ENCODE peak calls at places on chromosome 14, in seven cellular contexts. One of them, this sample, is unnamed.

GRCh38 chr14:96062010-96062409 is 22.8 kb downstream of the C14orf132 start:
- DNase-seq in GM19239: no peak
- DNase-seq in stimulated activated CD4-positive, alpha-beta T cell treated with anti-CD3 and anti-CD28 coated beads, Interleukin-2, amount 100 ng/mL, for 24 hours: no peak
- DNase-seq in NCI-H2029: no peak
- DNase-seq in activated CD4-positive, alpha-beta T cell treated with anti-CD3 and anti-CD28 coated beads, Interleukin-2, amount 50 U/mL, for 1 hour: no peak
- DNase-seq in AG08396: no peak
- DNase-seq in iPS-NIHi11: no peak
- DNase-seq in this sample: no peak

GRCh38 chr14:55450539-55450938 is 10.1 kb upstream of the TBPL2 start:
- DNase-seq in GM19239: no peak
- DNase-seq in stimulated activated CD4-positive, alpha-beta T cell treated with anti-CD3 and anti-CD28 coated beads, Interleukin-2, amount 100 ng/mL, for 24 hours: no peak
- DNase-seq in NCI-H2029: no peak
- DNase-seq in activated CD4-positive, alpha-beta T cell treated with anti-CD3 and anti-CD28 coated beads, Interleukin-2, amount 50 U/mL, for 1 hour: no peak
- DNase-seq in AG08396: no peak
- DNase-seq in iPS-NIHi11: no peak
- DNase-seq in this sample: no peak

GRCh38 chr14:70280931-70281330 is 78.6 kb downstream of the COX16 start:
- DNase-seq in GM19239: no peak
- DNase-seq in stimulated activated CD4-positive, alpha-beta T cell treated with anti-CD3 and anti-CD28 coated beads, Interleukin-2, amount 100 ng/mL, for 24 hours: no peak
- DNase-seq in NCI-H2029: no peak
- DNase-seq in activated CD4-positive, alpha-beta T cell treated with anti-CD3 and anti-CD28 coated beads, Interleukin-2, amount 50 U/mL, for 1 hour: no peak
- DNase-seq in AG08396: no peak
- DNase-seq in iPS-NIHi11: no peak
- DNase-seq in this sample: no peak

GRCh38 chr14:85122690-85123089 is 407.3 kb upstream of the FLRT2 start:
- DNase-seq in GM19239: no peak
- DNase-seq in stimulated activated CD4-positive, alpha-beta T cell treated with anti-CD3 and anti-CD28 coated beads, Interleukin-2, amount 100 ng/mL, for 24 hours: no peak
- DNase-seq in NCI-H2029: no peak
- DNase-seq in activated CD4-positive, alpha-beta T cell treated with anti-CD3 and anti-CD28 coated beads, Interleukin-2, amount 50 U/mL, for 1 hour: no peak
- DNase-seq in AG08396: peak; percentile 2
- DNase-seq in iPS-NIHi11: no peak
- DNase-seq in this sample: no peak

GRCh38 chr14:59483360-59483759 is 848 bp downstream of the L3HYPDH start:
- DNase-seq in GM19239: no peak
- DNase-seq in stimulated activated CD4-positive, alpha-beta T cell treated with anti-CD3 and anti-CD28 coated beads, Interleukin-2, amount 100 ng/mL, for 24 hours: no peak
- DNase-seq in NCI-H2029: no peak
- DNase-seq in activated CD4-positive, alpha-beta T cell treated with anti-CD3 and anti-CD28 coated beads, Interleukin-2, amount 50 U/mL, for 1 hour: no peak
- DNase-seq in AG08396: peak; percentile 34
- DNase-seq in iPS-NIHi11: no peak
- DNase-seq in this sample: no peak

GRCh38 chr14:99971087-99971928 is 93.9 kb upstream of the EVL start:
- DNase-seq in GM19239: peak; percentile 79
- DNase-seq in stimulated activated CD4-positive, alpha-beta T cell treated with anti-CD3 and anti-CD28 coated beads, Interleukin-2, amount 100 ng/mL, for 24 hours: peak; percentile 88
- DNase-seq in NCI-H2029: peak; percentile 70
- DNase-seq in activated CD4-positive, alpha-beta T cell treated with anti-CD3 and anti-CD28 coated beads, Interleukin-2, amount 50 U/mL, for 1 hour: peak; percentile 81
- DNase-seq in AG08396: peak; percentile 95
- DNase-seq in iPS-NIHi11: peak; percentile 96
- DNase-seq in this sample: peak; percentile 89

GRCh38 chr14:92753250-92753649 is 4.8 kb upstream of the LGMN start:
- DNase-seq in GM19239: no peak
- DNase-seq in stimulated activated CD4-positive, alpha-beta T cell treated with anti-CD3 and anti-CD28 coated beads, Interleukin-2, amount 100 ng/mL, for 24 hours: no peak
- DNase-seq in NCI-H2029: no peak
- DNase-seq in activated CD4-positive, alpha-beta T cell treated with anti-CD3 and anti-CD28 coated beads, Interleukin-2, amount 50 U/mL, for 1 hour: no peak
- DNase-seq in AG08396: no peak
- DNase-seq in iPS-NIHi11: no peak
- DNase-seq in this sample: no peak

GRCh38 chr14:32366256-32366655 is 37.2 kb downstream of the AKAP6 start:
- DNase-seq in GM19239: no peak
- DNase-seq in stimulated activated CD4-positive, alpha-beta T cell treated with anti-CD3 and anti-CD28 coated beads, Interleukin-2, amount 100 ng/mL, for 24 hours: no peak
- DNase-seq in NCI-H2029: peak; percentile 98
- DNase-seq in activated CD4-positive, alpha-beta T cell treated with anti-CD3 and anti-CD28 coated beads, Interleukin-2, amount 50 U/mL, for 1 hour: no peak
- DNase-seq in AG08396: peak; percentile 37
- DNase-seq in iPS-NIHi11: no peak
- DNase-seq in this sample: no peak

GRCh38 chr14:68784298-68784910 is 8.5 kb downstream of the ZFP36L1 start:
- DNase-seq in GM19239: no peak
- DNase-seq in stimulated activated CD4-positive, alpha-beta T cell treated with anti-CD3 and anti-CD28 coated beads, Interleukin-2, amount 100 ng/mL, for 24 hours: no peak
- DNase-seq in NCI-H2029: no peak
- DNase-seq in activated CD4-positive, alpha-beta T cell treated with anti-CD3 and anti-CD28 coated beads, Interleukin-2, amount 50 U/mL, for 1 hour: no peak
- DNase-seq in AG08396: no peak
- DNase-seq in iPS-NIHi11: no peak
- DNase-seq in this sample: no peak

GRCh38 chr14:61270714-61271113 is 10.4 kb downstream of the TMEM30B start:
- DNase-seq in GM19239: no peak
- DNase-seq in stimulated activated CD4-positive, alpha-beta T cell treated with anti-CD3 and anti-CD28 coated beads, Interleukin-2, amount 100 ng/mL, for 24 hours: no peak
- DNase-seq in NCI-H2029: no peak
- DNase-seq in activated CD4-positive, alpha-beta T cell treated with anti-CD3 and anti-CD28 coated beads, Interleukin-2, amount 50 U/mL, for 1 hour: no peak
- DNase-seq in AG08396: no peak
- DNase-seq in iPS-NIHi11: no peak
- DNase-seq in this sample: peak; percentile 36

GRCh38 chr14:105375635-105376057 is 22.7 kb upstream of the TEX22 start:
- DNase-seq in GM19239: no peak
- DNase-seq in stimulated activated CD4-positive, alpha-beta T cell treated with anti-CD3 and anti-CD28 coated beads, Interleukin-2, amount 100 ng/mL, for 24 hours: peak; percentile 55
- DNase-seq in NCI-H2029: no peak
- DNase-seq in activated CD4-positive, alpha-beta T cell treated with anti-CD3 and anti-CD28 coated beads, Interleukin-2, amount 50 U/mL, for 1 hour: no peak
- DNase-seq in AG08396: no peak
- DNase-seq in iPS-NIHi11: no peak
- DNase-seq in this sample: peak; percentile 60

GRCh38 chr14:59679872-59680271 is 103.3 kb upstream of the CCDC175 start:
- DNase-seq in GM19239: no peak
- DNase-seq in stimulated activated CD4-positive, alpha-beta T cell treated with anti-CD3 and anti-CD28 coated beads, Interleukin-2, amount 100 ng/mL, for 24 hours: no peak
- DNase-seq in NCI-H2029: peak; percentile 16
- DNase-seq in activated CD4-positive, alpha-beta T cell treated with anti-CD3 and anti-CD28 coated beads, Interleukin-2, amount 50 U/mL, for 1 hour: no peak
- DNase-seq in AG08396: no peak
- DNase-seq in iPS-NIHi11: no peak
- DNase-seq in this sample: no peak

GRCh38 chr14:20841096-20841495 is 38.5 kb upstream of the RNASE1 start:
- DNase-seq in GM19239: no peak
- DNase-seq in stimulated activated CD4-positive, alpha-beta T cell treated with anti-CD3 and anti-CD28 coated beads, Interleukin-2, amount 100 ng/mL, for 24 hours: no peak
- DNase-seq in NCI-H2029: no peak
- DNase-seq in activated CD4-positive, alpha-beta T cell treated with anti-CD3 and anti-CD28 coated beads, Interleukin-2, amount 50 U/mL, for 1 hour: no peak
- DNase-seq in AG08396: no peak
- DNase-seq in iPS-NIHi11: no peak
- DNase-seq in this sample: no peak

GRCh38 chr14:101520621-101521305 is 40.5 kb upstream of the DIO3 start:
- DNase-seq in GM19239: no peak
- DNase-seq in stimulated activated CD4-positive, alpha-beta T cell treated with anti-CD3 and anti-CD28 coated beads, Interleukin-2, amount 100 ng/mL, for 24 hours: no peak
- DNase-seq in NCI-H2029: no peak
- DNase-seq in activated CD4-positive, alpha-beta T cell treated with anti-CD3 and anti-CD28 coated beads, Interleukin-2, amount 50 U/mL, for 1 hour: no peak
- DNase-seq in AG08396: no peak
- DNase-seq in iPS-NIHi11: no peak
- DNase-seq in this sample: no peak

GRCh38 chr14:28577711-28578131 is 188.9 kb upstream of the FOXG1 start:
- DNase-seq in GM19239: no peak
- DNase-seq in stimulated activated CD4-positive, alpha-beta T cell treated with anti-CD3 and anti-CD28 coated beads, Interleukin-2, amount 100 ng/mL, for 24 hours: no peak
- DNase-seq in NCI-H2029: no peak
- DNase-seq in activated CD4-positive, alpha-beta T cell treated with anti-CD3 and anti-CD28 coated beads, Interleukin-2, amount 50 U/mL, for 1 hour: no peak
- DNase-seq in AG08396: no peak
- DNase-seq in iPS-NIHi11: no peak
- DNase-seq in this sample: no peak

GRCh38 chr14:69539631-69540410 is 34.9 kb downstream of the CCDC177 start:
- DNase-seq in GM19239: no peak
- DNase-seq in stimulated activated CD4-positive, alpha-beta T cell treated with anti-CD3 and anti-CD28 coated beads, Interleukin-2, amount 100 ng/mL, for 24 hours: no peak
- DNase-seq in NCI-H2029: no peak
- DNase-seq in activated CD4-positive, alpha-beta T cell treated with anti-CD3 and anti-CD28 coated beads, Interleukin-2, amount 50 U/mL, for 1 hour: no peak
- DNase-seq in AG08396: peak; percentile 46
- DNase-seq in iPS-NIHi11: no peak
- DNase-seq in this sample: no peak

GRCh38 chr14:62179367-62180018 is 417.3 kb downstream of the SNAPC1 start:
- DNase-seq in GM19239: peak; percentile 1
- DNase-seq in stimulated activated CD4-positive, alpha-beta T cell treated with anti-CD3 and anti-CD28 coated beads, Interleukin-2, amount 100 ng/mL, for 24 hours: peak; percentile 28
- DNase-seq in NCI-H2029: peak; percentile 80
- DNase-seq in activated CD4-positive, alpha-beta T cell treated with anti-CD3 and anti-CD28 coated beads, Interleukin-2, amount 50 U/mL, for 1 hour: peak; percentile 1
- DNase-seq in AG08396: peak; percentile 62
- DNase-seq in iPS-NIHi11: peak; percentile 63
- DNase-seq in this sample: no peak

GRCh38 chr14:22847661-22848341 is 11.4 kb downstream of the MMP14 start:
- DNase-seq in GM19239: no peak
- DNase-seq in stimulated activated CD4-positive, alpha-beta T cell treated with anti-CD3 and anti-CD28 coated beads, Interleukin-2, amount 100 ng/mL, for 24 hours: no peak
- DNase-seq in NCI-H2029: no peak
- DNase-seq in activated CD4-positive, alpha-beta T cell treated with anti-CD3 and anti-CD28 coated beads, Interleukin-2, amount 50 U/mL, for 1 hour: no peak
- DNase-seq in AG08396: peak; percentile 75
- DNase-seq in iPS-NIHi11: peak; percentile 54
- DNase-seq in this sample: no peak

GRCh38 chr14:22836301-22837058 is at the start of gene MMP14:
- DNase-seq in GM19239: peak; percentile 10
- DNase-seq in stimulated activated CD4-positive, alpha-beta T cell treated with anti-CD3 and anti-CD28 coated beads, Interleukin-2, amount 100 ng/mL, for 24 hours: no peak
- DNase-seq in NCI-H2029: no peak
- DNase-seq in activated CD4-positive, alpha-beta T cell treated with anti-CD3 and anti-CD28 coated beads, Interleukin-2, amount 50 U/mL, for 1 hour: no peak
- DNase-seq in AG08396: peak; percentile 92
- DNase-seq in iPS-NIHi11: peak; percentile 82
- DNase-seq in this sample: no peak

GRCh38 chr14:103136388-103137271 is 13.4 kb downstream of the TNFAIP2 start:
- DNase-seq in GM19239: no peak
- DNase-seq in stimulated activated CD4-positive, alpha-beta T cell treated with anti-CD3 and anti-CD28 coated beads, Interleukin-2, amount 100 ng/mL, for 24 hours: no peak
- DNase-seq in NCI-H2029: no peak
- DNase-seq in activated CD4-positive, alpha-beta T cell treated with anti-CD3 and anti-CD28 coated beads, Interleukin-2, amount 50 U/mL, for 1 hour: no peak
- DNase-seq in AG08396: peak; percentile 83
- DNase-seq in iPS-NIHi11: peak; percentile 76
- DNase-seq in this sample: no peak

GRCh38 chr14:92850492-92850891 is 56.4 kb downstream of the GOLGA5 start:
- DNase-seq in GM19239: no peak
- DNase-seq in stimulated activated CD4-positive, alpha-beta T cell treated with anti-CD3 and anti-CD28 coated beads, Interleukin-2, amount 100 ng/mL, for 24 hours: no peak
- DNase-seq in NCI-H2029: no peak
- DNase-seq in activated CD4-positive, alpha-beta T cell treated with anti-CD3 and anti-CD28 coated beads, Interleukin-2, amount 50 U/mL, for 1 hour: no peak
- DNase-seq in AG08396: peak; percentile 29
- DNase-seq in iPS-NIHi11: no peak
- DNase-seq in this sample: no peak

GRCh38 chr14:92903359-92903758 is 19.6 kb upstream of the CHGA start:
- DNase-seq in GM19239: no peak
- DNase-seq in stimulated activated CD4-positive, alpha-beta T cell treated with anti-CD3 and anti-CD28 coated beads, Interleukin-2, amount 100 ng/mL, for 24 hours: peak; percentile 11
- DNase-seq in NCI-H2029: no peak
- DNase-seq in activated CD4-positive, alpha-beta T cell treated with anti-CD3 and anti-CD28 coated beads, Interleukin-2, amount 50 U/mL, for 1 hour: no peak
- DNase-seq in AG08396: no peak
- DNase-seq in iPS-NIHi11: no peak
- DNase-seq in this sample: no peak

GRCh38 chr14:48936881-48937280 is 649.3 kb downstream of the RPS29 start:
- DNase-seq in GM19239: no peak
- DNase-seq in stimulated activated CD4-positive, alpha-beta T cell treated with anti-CD3 and anti-CD28 coated beads, Interleukin-2, amount 100 ng/mL, for 24 hours: no peak
- DNase-seq in NCI-H2029: no peak
- DNase-seq in activated CD4-positive, alpha-beta T cell treated with anti-CD3 and anti-CD28 coated beads, Interleukin-2, amount 50 U/mL, for 1 hour: no peak
- DNase-seq in AG08396: no peak
- DNase-seq in iPS-NIHi11: no peak
- DNase-seq in this sample: no peak

GRCh38 chr14:50943261-50943942 is 881 bp downstream of the PYGL start:
- DNase-seq in GM19239: no peak
- DNase-seq in stimulated activated CD4-positive, alpha-beta T cell treated with anti-CD3 and anti-CD28 coated beads, Interleukin-2, amount 100 ng/mL, for 24 hours: no peak
- DNase-seq in NCI-H2029: no peak
- DNase-seq in activated CD4-positive, alpha-beta T cell treated with anti-CD3 and anti-CD28 coated beads, Interleukin-2, amount 50 U/mL, for 1 hour: no peak
- DNase-seq in AG08396: peak; percentile 39
- DNase-seq in iPS-NIHi11: peak; percentile 56
- DNase-seq in this sample: no peak

GRCh38 chr14:105527381-105528196 is 1.2 kb downstream of the TMEM121 start:
- DNase-seq in GM19239: no peak
- DNase-seq in stimulated activated CD4-positive, alpha-beta T cell treated with anti-CD3 and anti-CD28 coated beads, Interleukin-2, amount 100 ng/mL, for 24 hours: no peak
- DNase-seq in NCI-H2029: no peak
- DNase-seq in activated CD4-positive, alpha-beta T cell treated with anti-CD3 and anti-CD28 coated beads, Interleukin-2, amount 50 U/mL, for 1 hour: no peak
- DNase-seq in AG08396: no peak
- DNase-seq in iPS-NIHi11: no peak
- DNase-seq in this sample: no peak

GRCh38 chr14:34160619-34161018 is 209.7 kb upstream of the EGLN3 start:
- DNase-seq in GM19239: no peak
- DNase-seq in stimulated activated CD4-positive, alpha-beta T cell treated with anti-CD3 and anti-CD28 coated beads, Interleukin-2, amount 100 ng/mL, for 24 hours: no peak
- DNase-seq in NCI-H2029: no peak
- DNase-seq in activated CD4-positive, alpha-beta T cell treated with anti-CD3 and anti-CD28 coated beads, Interleukin-2, amount 50 U/mL, for 1 hour: no peak
- DNase-seq in AG08396: no peak
- DNase-seq in iPS-NIHi11: no peak
- DNase-seq in this sample: no peak

GRCh38 chr14:88333036-88333435 is 10.0 kb upstream of the KCNK10 start:
- DNase-seq in GM19239: no peak
- DNase-seq in stimulated activated CD4-positive, alpha-beta T cell treated with anti-CD3 and anti-CD28 coated beads, Interleukin-2, amount 100 ng/mL, for 24 hours: no peak
- DNase-seq in NCI-H2029: no peak
- DNase-seq in activated CD4-positive, alpha-beta T cell treated with anti-CD3 and anti-CD28 coated beads, Interleukin-2, amount 50 U/mL, for 1 hour: no peak
- DNase-seq in AG08396: no peak
- DNase-seq in iPS-NIHi11: no peak
- DNase-seq in this sample: no peak

GRCh38 chr14:39339003-39339402 is 93.2 kb downstream of the FBXO33 start:
- DNase-seq in GM19239: no peak
- DNase-seq in stimulated activated CD4-positive, alpha-beta T cell treated with anti-CD3 and anti-CD28 coated beads, Interleukin-2, amount 100 ng/mL, for 24 hours: no peak
- DNase-seq in NCI-H2029: peak; percentile 48
- DNase-seq in activated CD4-positive, alpha-beta T cell treated with anti-CD3 and anti-CD28 coated beads, Interleukin-2, amount 50 U/mL, for 1 hour: no peak
- DNase-seq in AG08396: no peak
- DNase-seq in iPS-NIHi11: peak; percentile 46
- DNase-seq in this sample: no peak

GRCh38 chr14:106417224-106418049 is 891.1 kb downstream of the TMEM121 start:
- DNase-seq in GM19239: peak; percentile 50
- DNase-seq in stimulated activated CD4-positive, alpha-beta T cell treated with anti-CD3 and anti-CD28 coated beads, Interleukin-2, amount 100 ng/mL, for 24 hours: peak; percentile 100
- DNase-seq in NCI-H2029: peak; percentile 27
- DNase-seq in activated CD4-positive, alpha-beta T cell treated with anti-CD3 and anti-CD28 coated beads, Interleukin-2, amount 50 U/mL, for 1 hour: peak; percentile 84
- DNase-seq in AG08396: no peak
- DNase-seq in iPS-NIHi11: no peak
- DNase-seq in this sample: peak; percentile 96

GRCh38 chr14:68441532-68441931 is 351.3 kb downstream of the ZFP36L1 start:
- DNase-seq in GM19239: no peak
- DNase-seq in stimulated activated CD4-positive, alpha-beta T cell treated with anti-CD3 and anti-CD28 coated beads, Interleukin-2, amount 100 ng/mL, for 24 hours: no peak
- DNase-seq in NCI-H2029: no peak
- DNase-seq in activated CD4-positive, alpha-beta T cell treated with anti-CD3 and anti-CD28 coated beads, Interleukin-2, amount 50 U/mL, for 1 hour: no peak
- DNase-seq in AG08396: no peak
- DNase-seq in iPS-NIHi11: no peak
- DNase-seq in this sample: no peak

GRCh38 chr14:60094306-60094897 is 2.7 kb downstream of the PCNX4 start:
- DNase-seq in GM19239: no peak
- DNase-seq in stimulated activated CD4-positive, alpha-beta T cell treated with anti-CD3 and anti-CD28 coated beads, Interleukin-2, amount 100 ng/mL, for 24 hours: peak; percentile 6
- DNase-seq in NCI-H2029: no peak
- DNase-seq in activated CD4-positive, alpha-beta T cell treated with anti-CD3 and anti-CD28 coated beads, Interleukin-2, amount 50 U/mL, for 1 hour: no peak
- DNase-seq in AG08396: no peak
- DNase-seq in iPS-NIHi11: peak; percentile 14
- DNase-seq in this sample: no peak

GRCh38 chr14:91246051-91246852 is 1.7 kb upstream of the GPR68 start:
- DNase-seq in GM19239: no peak
- DNase-seq in stimulated activated CD4-positive, alpha-beta T cell treated with anti-CD3 and anti-CD28 coated beads, Interleukin-2, amount 100 ng/mL, for 24 hours: peak; percentile 67
- DNase-seq in NCI-H2029: peak; percentile 32
- DNase-seq in activated CD4-positive, alpha-beta T cell treated with anti-CD3 and anti-CD28 coated beads, Interleukin-2, amount 50 U/mL, for 1 hour: peak; percentile 69
- DNase-seq in AG08396: no peak
- DNase-seq in iPS-NIHi11: no peak
- DNase-seq in this sample: no peak

GRCh38 chr14:91061309-91061887 is 957 bp upstream of the RPS6KA5 start:
- DNase-seq in GM19239: no peak
- DNase-seq in stimulated activated CD4-positive, alpha-beta T cell treated with anti-CD3 and anti-CD28 coated beads, Interleukin-2, amount 100 ng/mL, for 24 hours: no peak
- DNase-seq in NCI-H2029: no peak
- DNase-seq in activated CD4-positive, alpha-beta T cell treated with anti-CD3 and anti-CD28 coated beads, Interleukin-2, amount 50 U/mL, for 1 hour: no peak
- DNase-seq in AG08396: no peak
- DNase-seq in iPS-NIHi11: no peak
- DNase-seq in this sample: no peak

GRCh38 chr14:34075826-34076225 is 125.0 kb upstream of the EGLN3 start:
- DNase-seq in GM19239: no peak
- DNase-seq in stimulated activated CD4-positive, alpha-beta T cell treated with anti-CD3 and anti-CD28 coated beads, Interleukin-2, amount 100 ng/mL, for 24 hours: no peak
- DNase-seq in NCI-H2029: no peak
- DNase-seq in activated CD4-positive, alpha-beta T cell treated with anti-CD3 and anti-CD28 coated beads, Interleukin-2, amount 50 U/mL, for 1 hour: no peak
- DNase-seq in AG08396: no peak
- DNase-seq in iPS-NIHi11: no peak
- DNase-seq in this sample: no peak

GRCh38 chr14:61226015-61226654 is 55.0 kb downstream of the TMEM30B start:
- DNase-seq in GM19239: no peak
- DNase-seq in stimulated activated CD4-positive, alpha-beta T cell treated with anti-CD3 and anti-CD28 coated beads, Interleukin-2, amount 100 ng/mL, for 24 hours: no peak
- DNase-seq in NCI-H2029: no peak
- DNase-seq in activated CD4-positive, alpha-beta T cell treated with anti-CD3 and anti-CD28 coated beads, Interleukin-2, amount 50 U/mL, for 1 hour: no peak
- DNase-seq in AG08396: no peak
- DNase-seq in iPS-NIHi11: no peak
- DNase-seq in this sample: no peak

GRCh38 chr14:21055473-21056117 is 2.0 kb upstream of the RNASE8 start:
- DNase-seq in GM19239: no peak
- DNase-seq in stimulated activated CD4-positive, alpha-beta T cell treated with anti-CD3 and anti-CD28 coated beads, Interleukin-2, amount 100 ng/mL, for 24 hours: no peak
- DNase-seq in NCI-H2029: no peak
- DNase-seq in activated CD4-positive, alpha-beta T cell treated with anti-CD3 and anti-CD28 coated beads, Interleukin-2, amount 50 U/mL, for 1 hour: no peak
- DNase-seq in AG08396: no peak
- DNase-seq in iPS-NIHi11: no peak
- DNase-seq in this sample: no peak

GRCh38 chr14:93207468-93208308 is 632 bp downstream of the UBR7 start:
- DNase-seq in GM19239: no peak
- DNase-seq in stimulated activated CD4-positive, alpha-beta T cell treated with anti-CD3 and anti-CD28 coated beads, Interleukin-2, amount 100 ng/mL, for 24 hours: peak; percentile 24
- DNase-seq in NCI-H2029: no peak
- DNase-seq in activated CD4-positive, alpha-beta T cell treated with anti-CD3 and anti-CD28 coated beads, Interleukin-2, amount 50 U/mL, for 1 hour: no peak
- DNase-seq in AG08396: peak; percentile 74
- DNase-seq in iPS-NIHi11: peak; percentile 70
- DNase-seq in this sample: no peak